ENCODE peak calls at places on chromosomes 2 and 18, in nine cellular contexts. One of them, this sample, is unnamed.

GRCh38 chr2:86661333-86661732 is 37.7 kb upstream of the RNF103 start:
- DNase-seq in amygdala: no peak
- DNase-seq in OCI-LY7: peak; percentile 82
- DNase-seq in A549: peak; percentile 50
- DNase-seq in KBM-7: no peak
- DNase-seq in bronchial epithelial cell: peak; percentile 13
- DNase-seq in H54: no peak
- DNase-seq in NCI-H524: no peak
- DNase-seq in sigmoid colon: no peak
- DNase-seq in this sample: no peak

GRCh38 chr2:84970956-84971798 is at the start of gene KCMF1:
- DNase-seq in bronchial epithelial cell: peak; percentile 48
- DNase-seq in A549: peak; percentile 89
- DNase-seq in amygdala: peak; percentile 46
- DNase-seq in OCI-LY7: peak; percentile 72
- DNase-seq in sigmoid colon: peak; percentile 91
- DNase-seq in NCI-H524: peak; percentile 45
- DNase-seq in H54: peak; percentile 57
- DNase-seq in KBM-7: no peak
- DNase-seq in this sample: peak; percentile 61

GRCh38 chr2:10079931-10080535 is at the start of gene CYS1:
- DNase-seq in bronchial epithelial cell: no peak
- DNase-seq in A549: peak; percentile 57
- DNase-seq in amygdala: no peak
- DNase-seq in H54: peak; percentile 64
- DNase-seq in NCI-H524: no peak
- DNase-seq in OCI-LY7: peak; percentile 44
- DNase-seq in sigmoid colon: no peak
- DNase-seq in KBM-7: peak; percentile 21
- DNase-seq in this sample: no peak

GRCh38 chr18:35525795-35526475 is 28.2 kb upstream of the INO80C start:
- DNase-seq in H54: no peak
- DNase-seq in bronchial epithelial cell: no peak
- DNase-seq in NCI-H524: no peak
- DNase-seq in sigmoid colon: no peak
- DNase-seq in amygdala: no peak
- DNase-seq in A549: no peak
- DNase-seq in KBM-7: peak; percentile 73
- DNase-seq in OCI-LY7: no peak
- DNase-seq in this sample: no peak

GRCh38 chr2:105755895-105756294 is 11.2 kb downstream of the NCK2 start:
- DNase-seq in bronchial epithelial cell: peak; percentile 54
- DNase-seq in sigmoid colon: no peak
- DNase-seq in A549: no peak
- DNase-seq in amygdala: no peak
- DNase-seq in KBM-7: no peak
- DNase-seq in OCI-LY7: no peak
- DNase-seq in NCI-H524: no peak
- DNase-seq in H54: no peak
- DNase-seq in this sample: no peak

GRCh38 chr18:55903911-55904310 is 315.9 kb upstream of the TCF4 start:
- DNase-seq in amygdala: no peak
- DNase-seq in H54: no peak
- DNase-seq in KBM-7: no peak
- DNase-seq in OCI-LY7: no peak
- DNase-seq in NCI-H524: no peak
- DNase-seq in sigmoid colon: no peak
- DNase-seq in A549: no peak
- DNase-seq in bronchial epithelial cell: no peak
- DNase-seq in this sample: no peak

GRCh38 chr18:29501952-29502351 is 1325.0 kb upstream of the CDH2 start:
- DNase-seq in A549: peak; percentile 0
- DNase-seq in KBM-7: no peak
- DNase-seq in OCI-LY7: no peak
- DNase-seq in amygdala: no peak
- DNase-seq in NCI-H524: no peak
- DNase-seq in bronchial epithelial cell: peak; percentile 96
- DNase-seq in sigmoid colon: no peak
- DNase-seq in H54: no peak
- DNase-seq in this sample: no peak

GRCh38 chr2:180876506-180876905 is 103.9 kb upstream of the UBE2E3 start:
- DNase-seq in KBM-7: no peak
- DNase-seq in NCI-H524: no peak
- DNase-seq in OCI-LY7: no peak
- DNase-seq in A549: no peak
- DNase-seq in amygdala: no peak
- DNase-seq in H54: no peak
- DNase-seq in bronchial epithelial cell: no peak
- DNase-seq in sigmoid colon: no peak
- DNase-seq in this sample: no peak

GRCh38 chr2:23954325-23955014 is 14.2 kb downstream of the UBXN2A start:
- DNase-seq in NCI-H524: no peak
- DNase-seq in H54: no peak
- DNase-seq in OCI-LY7: no peak
- DNase-seq in A549: no peak
- DNase-seq in amygdala: no peak
- DNase-seq in sigmoid colon: no peak
- DNase-seq in KBM-7: no peak
- DNase-seq in bronchial epithelial cell: no peak
- DNase-seq in this sample: no peak

GRCh38 chr18:23875966-23876365 is 138.6 kb upstream of the TTC39C start:
- DNase-seq in OCI-LY7: no peak
- DNase-seq in bronchial epithelial cell: peak; percentile 9
- DNase-seq in NCI-H524: peak; percentile 11
- DNase-seq in A549: no peak
- DNase-seq in amygdala: no peak
- DNase-seq in H54: no peak
- DNase-seq in KBM-7: no peak
- DNase-seq in sigmoid colon: no peak
- DNase-seq in this sample: no peak

GRCh38 chr2:226977775-226978190 is 141.9 kb downstream of the RHBDD1 start:
- DNase-seq in sigmoid colon: no peak
- DNase-seq in A549: no peak
- DNase-seq in OCI-LY7: no peak
- DNase-seq in NCI-H524: no peak
- DNase-seq in H54: no peak
- DNase-seq in amygdala: no peak
- DNase-seq in bronchial epithelial cell: peak; percentile 87
- DNase-seq in KBM-7: no peak
- DNase-seq in this sample: no peak